ENCODE peak calls at places on chromosomes 7 and 10, in six cellular contexts. E, J, L, N, T and I are unnamed samples. For H3K4me1, the result is how much of the 10 kb centered on the place peaks cover.

GRCh38 chr10:6918305-6918704 is 338.2 kb upstream of the PRKCQ start:
- ATAC-seq in J (no peak), L (no peak), T (no peak), E (no peak), N (peak), I (no peak)

GRCh38 chr7:57308631-57309408 is 141.2 kb upstream of the ZNF716 start:
- ATAC-seq in E (no peak), T (no peak), N (no peak), J (no peak), L (peak), I (no peak)

GRCh38 chr10:22570234-22570633 is 144.1 kb downstream of the PIP4K2A start:
- ATAC-seq in E (no peak), T (no peak), J (no peak), N (peak), L (no peak), I (no peak)

GRCh38 chr7:51430480-51431086 is 114.0 kb upstream of the COBL start:
- ATAC-seq in L (no peak), E (no peak), J (peak), T (no peak), N (peak), I (no peak)

GRCh38 chr7:121519548-121520521 is 123.7 kb upstream of the FAM3C start:
- ATAC-seq in T (peak), E (no peak), N (peak), J (no peak), L (peak), I (peak)

GRCh38 chr10:24223953-24224352 is 15.0 kb downstream of the KIAA1217 start:
- ATAC-seq in L (no peak), T (no peak), N (no peak), E (no peak), J (no peak), I (no peak)

GRCh38 chr10:45380903-45381610 is 7.0 kb downstream of the ALOX5 start:
- ATAC-seq in T (no peak), E (no peak), L (no peak), N (no peak), J (no peak), I (peak)

GRCh38 chr7:22234247-22234646 is 122.7 kb downstream of the RAPGEF5 start:
- ATAC-seq in L (peak), T (no peak), E (peak), N (no peak), J (no peak), I (no peak)

GRCh38 chr10:49508249-49508648 is 30.7 kb downstream of the ERCC6 start:
- ATAC-seq in T (no peak), N (peak), L (no peak), J (no peak), E (no peak), I (no peak)

GRCh38 chr7:51038573-51038972 is 255.9 kb upstream of the GRB10 start:
- ATAC-seq in E (no peak), N (no peak), J (no peak), T (no peak), L (no peak), I (no peak)

GRCh38 chr10:115278294-115278693 is 185.1 kb downstream of the ATRNL1 start:
- ATAC-seq in E (no peak), L (no peak), T (no peak), J (no peak), N (peak), I (no peak)

GRCh38 chr10:107485019-107485418 is 320.5 kb upstream of the SORCS1 start:
- ATAC-seq in J (no peak), L (no peak), N (no peak), T (no peak), E (no peak), I (no peak)

GRCh38 chr7:43593010-43593409 is 10.1 kb downstream of the STK17A start:
- ATAC-seq in E (no peak), N (no peak), T (no peak), L (no peak), J (no peak), I (no peak)

GRCh38 chr7:43592321-43592720 is 9.4 kb downstream of the STK17A start:
- ATAC-seq in J (no peak), E (no peak), N (no peak), L (no peak), T (no peak), I (no peak)

GRCh38 chr7:43590862-43591550 is 8.1 kb downstream of the STK17A start:
- ATAC-seq in T (no peak), L (no peak), N (peak), J (no peak), E (no peak), I (no peak)

GRCh38 chr7:43591551-43592180 is 8.8 kb downstream of the STK17A start:
- ATAC-seq in E (peak), L (no peak), T (no peak), N (peak), J (peak), I (no peak)

DNA sequence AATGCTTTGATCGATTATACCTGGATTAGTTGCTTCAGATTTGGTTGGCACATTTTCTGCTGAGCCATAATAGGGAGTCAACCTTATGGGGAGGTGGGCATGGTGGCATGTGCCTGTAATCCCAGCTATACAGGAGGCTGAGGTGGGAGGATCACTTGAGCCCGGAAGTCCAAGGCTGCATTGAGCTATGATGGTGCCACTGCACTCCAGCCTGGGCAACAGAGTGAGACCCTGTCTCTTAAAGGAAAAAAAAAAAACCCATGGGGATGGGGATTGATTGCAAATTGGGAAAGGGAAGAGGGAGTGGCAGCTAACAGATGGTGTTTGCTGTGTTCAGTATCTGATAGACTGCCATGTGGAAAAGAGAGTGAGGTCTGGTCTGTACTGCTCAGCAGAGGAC is 11.1 kb downstream of the STK17A start:
- ATAC-seq in J (peak), E (no peak), L (no peak), N (no peak), T (no peak), I (no peak)
- H3K4me3 ChIP-seq in J (no peak), E (no peak), L (no peak), N (peak), T (no peak), I (no peak)

GRCh38 chr7:818031-818699 is 14.1 kb upstream of the SUN1 start:
- ATAC-seq in J (no peak), L (no peak), T (no peak), N (peak), E (no peak), I (no peak)
- H3K4me1 ChIP-seq in J (under half), L (half or more), T (half or more), N (under half), E (under half), I (under half)

DNA sequence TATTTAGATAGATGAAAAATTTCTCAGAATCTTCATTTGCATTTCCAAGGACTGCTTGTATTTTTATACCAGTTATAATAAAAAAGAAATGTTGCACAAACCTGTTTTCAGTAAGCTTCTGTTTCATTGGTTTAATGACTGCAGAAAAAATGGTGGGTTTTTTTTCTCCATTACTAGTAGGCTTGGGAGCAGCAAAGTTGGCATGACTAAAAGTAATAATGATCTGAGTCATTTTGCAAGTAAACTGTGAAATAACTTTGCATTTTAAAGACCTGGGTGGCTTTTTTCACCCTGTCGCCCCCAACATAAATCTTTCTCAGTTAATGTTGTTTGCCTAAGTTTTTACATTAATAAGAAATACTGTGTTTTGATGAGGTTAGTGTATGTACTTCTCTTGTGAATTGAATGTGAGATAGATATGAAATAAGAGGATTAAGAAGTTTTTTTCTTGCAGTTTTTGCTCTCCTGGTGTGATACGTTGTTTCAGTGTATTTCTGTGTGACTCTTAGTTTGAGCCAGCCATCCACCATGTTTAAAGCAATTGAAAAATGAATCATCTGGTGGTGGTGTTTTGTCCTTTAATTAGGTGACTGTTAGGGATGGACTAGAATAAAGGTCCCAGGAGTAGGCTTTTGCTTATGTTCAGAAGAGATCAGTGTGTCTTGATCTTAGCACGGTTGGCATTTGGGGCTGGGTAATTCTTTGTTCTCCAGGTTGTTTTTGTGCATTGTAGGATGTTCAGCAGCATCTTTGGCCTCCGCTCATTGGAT is 1.8 kb downstream of the GNAI1 start:
- ATAC-seq in N (peak), E (no peak), T (no peak), J (no peak), L (no peak), I (no peak)
- H3K4me3 ChIP-seq in N (no peak), E (peak), T (peak), J (peak), L (peak), I (peak)

GRCh38 chr7:19470031-19470430 is 238.8 kb downstream of the POLR1F start:
- ATAC-seq in E (no peak), L (no peak), T (no peak), J (no peak), N (no peak), I (no peak)

GRCh38 chr7:19463581-19463980 is 245.3 kb downstream of the POLR1F start:
- ATAC-seq in J (no peak), T (no peak), L (no peak), N (no peak), E (no peak), I (no peak)

GRCh38 chr7:19464751-19465150 is 244.1 kb downstream of the POLR1F start:
- ATAC-seq in E (no peak), J (no peak), T (no peak), N (no peak), L (no peak), I (no peak)

GRCh38 chr7:19464241-19464640 is 244.6 kb downstream of the POLR1F start:
- ATAC-seq in T (no peak), J (no peak), N (no peak), L (no peak), E (no peak), I (no peak)
- H3K4me1 ChIP-seq in T (under half), J (under half), N (under half), L (under half), E (under half), I (under half)

GRCh38 chr7:94311545-94311944 is 83.2 kb upstream of the COL1A2 start:
- ATAC-seq in E (no peak), T (no peak), N (no peak), J (no peak), L (no peak), I (no peak)

GRCh38 chr7:94314526-94314925 is 80.2 kb upstream of the COL1A2 start:
- ATAC-seq in T (no peak), N (no peak), J (no peak), E (no peak), L (no peak), I (no peak)

GRCh38 chr7:94315011-94315410 is 79.7 kb upstream of the COL1A2 start:
- ATAC-seq in E (no peak), T (no peak), N (no peak), L (no peak), J (no peak), I (no peak)

GRCh38 chr7:94313926-94314325 is 80.8 kb upstream of the COL1A2 start:
- ATAC-seq in T (no peak), L (peak), N (no peak), E (no peak), J (no peak), I (no peak)
- H3K4me3 ChIP-seq in T (no peak), L (no peak), N (no peak), E (no peak), J (no peak), I (no peak)

DNA sequence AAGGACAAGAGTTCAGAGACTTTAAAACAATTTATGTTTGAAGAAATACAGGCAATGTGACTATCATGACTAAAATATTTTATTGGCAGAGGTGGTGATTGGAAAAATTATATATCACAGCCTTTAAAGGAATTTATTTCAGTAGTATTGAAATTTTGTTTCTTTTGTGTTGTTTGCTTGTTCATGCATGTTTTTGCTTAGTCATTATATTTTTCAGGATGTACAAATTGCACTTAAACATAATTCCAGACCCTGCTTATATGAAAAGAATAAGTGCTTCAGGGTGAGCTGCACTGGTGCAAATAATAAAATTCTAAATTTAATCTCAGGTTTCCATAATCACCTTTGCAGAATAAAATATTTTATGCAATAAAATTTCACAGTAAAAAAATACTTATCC is 283.3 kb downstream of the PPP1R3A start:
- ATAC-seq in L (no peak), J (no peak), N (no peak), T (no peak), E (no peak), I (no peak)
- H3K4me1 ChIP-seq in L (under half), J (half or more), N (under half), T (under half), E (under half), I (under half)

DNA sequence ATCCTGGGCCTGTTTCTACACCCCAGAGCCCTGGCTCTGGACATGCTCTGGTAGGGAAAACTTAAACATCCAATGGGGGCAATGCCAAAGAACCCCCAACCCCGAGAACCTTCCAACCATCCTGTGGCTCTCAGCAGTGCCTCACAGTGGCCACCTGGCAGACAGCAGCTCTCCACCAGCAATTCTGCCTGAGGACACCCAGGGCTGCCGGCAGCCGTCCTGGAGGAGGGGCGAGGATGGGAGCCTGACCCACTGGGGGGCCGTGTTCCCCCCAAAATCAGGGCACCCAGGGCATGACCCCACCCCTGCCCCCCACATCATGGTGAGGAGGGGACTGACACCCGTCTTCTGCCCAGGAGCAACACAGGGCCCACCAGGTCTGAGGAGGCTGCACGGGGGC is 32.7 kb downstream of the DPYSL4 start:
- ATAC-seq in L (no peak), T (no peak), J (no peak), E (no peak), N (no peak), I (no peak)
- H3K4me3 ChIP-seq in L (no peak), T (no peak), J (no peak), E (no peak), N (no peak), I (no peak)

DNA sequence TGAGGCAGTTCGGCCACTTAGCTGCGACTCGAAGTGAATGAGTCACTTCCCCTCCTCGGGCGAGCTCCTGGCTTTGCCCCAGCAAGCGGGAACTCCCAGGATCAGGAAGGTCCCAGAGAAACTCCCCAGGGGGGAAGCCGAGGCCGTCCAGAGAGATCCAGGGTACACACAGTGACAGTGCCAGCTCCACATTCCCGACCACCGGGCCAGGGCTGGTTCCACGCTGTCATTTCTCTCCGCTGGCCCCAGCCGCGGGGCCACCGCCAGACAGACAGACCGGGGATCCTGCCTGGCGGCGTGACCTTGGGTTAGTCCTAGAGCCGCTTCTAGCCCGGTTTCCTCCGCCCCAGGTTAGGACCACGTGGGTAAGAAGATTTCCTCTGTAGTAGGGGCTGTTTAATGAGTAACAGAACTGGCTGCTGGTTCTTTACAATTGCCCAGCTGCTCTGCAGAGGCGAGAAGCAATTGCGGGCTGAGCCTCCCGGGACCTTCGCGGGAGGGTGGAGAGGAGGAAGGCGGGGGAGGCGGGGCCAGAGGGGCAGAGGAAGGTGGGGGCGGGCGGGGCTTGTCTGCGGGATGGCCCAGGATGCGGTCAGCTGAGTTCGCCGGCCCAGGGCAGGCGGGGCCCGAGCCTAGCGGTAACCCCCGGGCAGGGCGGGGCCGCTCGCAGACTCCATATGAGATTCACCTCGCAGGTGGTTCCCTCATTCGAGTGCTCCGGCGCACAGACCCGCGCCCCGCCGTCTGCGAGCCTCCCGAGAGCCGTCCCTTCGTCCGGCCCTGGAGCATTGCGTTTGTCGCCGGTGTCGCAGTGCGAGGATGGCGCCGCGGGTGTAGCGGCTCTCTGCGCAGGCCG is at the start of gene UPP1:
- ATAC-seq in L (peak), E (peak), J (peak), N (peak), T (peak), I (peak)
- H3K4me1 ChIP-seq in L (half or more), E (under half), J (half or more), N (under half), T (under half), I (under half)

DNA sequence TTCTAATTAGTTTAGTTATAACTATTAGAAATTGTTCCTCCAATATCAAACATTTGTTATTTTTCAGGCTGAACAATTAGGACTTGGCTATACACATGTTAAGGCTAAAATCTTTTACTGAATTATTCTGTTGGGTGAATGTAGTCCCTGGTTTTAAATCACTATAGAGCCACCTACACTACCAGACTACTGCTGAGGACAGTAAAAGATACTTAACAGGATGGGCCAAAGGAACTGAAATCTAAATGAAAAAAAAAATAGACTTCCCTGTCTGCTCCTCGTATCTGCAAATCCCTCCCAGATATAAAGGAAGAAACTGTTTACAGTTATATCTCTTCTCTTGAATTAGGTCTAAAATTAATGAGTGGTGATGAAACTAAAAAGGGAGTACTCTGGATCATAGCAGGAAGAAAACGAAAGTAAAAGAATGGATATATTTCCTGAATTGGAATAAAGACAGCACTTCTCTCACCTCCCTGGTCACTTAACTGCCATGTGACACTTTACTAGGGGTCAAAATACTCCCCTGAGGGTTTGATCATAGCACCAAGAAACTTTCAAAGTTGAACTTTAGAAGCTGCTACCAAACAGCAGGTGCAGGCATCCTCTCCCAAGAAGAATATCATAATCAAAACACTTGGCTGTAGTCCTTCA is 12.7 kb downstream of the FBXW4 start:
- ATAC-seq in N (peak), E (no peak), J (no peak), L (peak), T (no peak), I (no peak)
- H3K4me3 ChIP-seq in N (no peak), E (no peak), J (no peak), L (no peak), T (no peak), I (no peak)

GRCh38 chr10:35765996-35766395 is 123.9 kb upstream of the FZD8 start:
- ATAC-seq in T (no peak), L (no peak), J (no peak), E (no peak), N (no peak), I (no peak)
- H3K4me1 ChIP-seq in T (under half), L (under half), J (under half), E (under half), N (under half), I (under half)